ENCODE peak calls at places on chromosomes 7 and 10, in four cellular contexts. P is testis, D is tibial artery, B is Peyer's patch. O is an unnamed sample. For H3K4me1, the result is how much of the 10 kb centered on the place peaks cover.

GRCh38 chr10:24331457-24331856 is 122.5 kb downstream of the KIAA1217 start:
- DNase-seq in D (no peak), B (peak), P (peak), O (no peak)

GRCh38 chr10:33263453-33263852 is 71.0 kb downstream of the NRP1 start:
- DNase-seq in D (no peak), P (no peak), B (no peak), O (no peak)

GRCh38 chr10:124677291-124677690 is 66.9 kb downstream of the FAM53B start:
- DNase-seq in B (no peak), D (no peak), P (peak), O (no peak)

GRCh38 chr7:19928247-19928646 is 154.8 kb upstream of the TMEM196 start:
- DNase-seq in B (no peak), D (no peak), P (no peak), O (no peak)

GRCh38 chr10:114070710-114071109 is 27.0 kb downstream of the ADRB1 start:
- DNase-seq in B (no peak), D (no peak), P (no peak), O (no peak)

GRCh38 chr10:127715782-127716378 is 21.1 kb upstream of the FOXI2 start:
- DNase-seq in D (no peak), P (no peak), B (no peak), O (no peak)

GRCh38 chr7:148306759-148307158 is 283.8 kb upstream of the C7orf33 start:
- DNase-seq in B (no peak), P (no peak), D (no peak), O (no peak)

GRCh38 chr7:106499897-106500296 is 161.1 kb downstream of the CCDC71L start:
- DNase-seq in B (no peak), D (no peak), P (no peak), O (no peak)

GRCh38 chr7:157994319-157994718 is 593.3 kb downstream of the PTPRN2 start:
- DNase-seq in P (no peak), D (no peak), B (no peak), O (no peak)

GRCh38 chr10:7583626-7584025 is 83.1 kb downstream of the ITIH5 start:
- DNase-seq in D (peak), P (no peak), B (no peak), O (no peak)

GRCh38 chr7:7157887-7158271 is 24.5 kb upstream of the C1GALT1 start:
- DNase-seq in P (no peak), B (no peak), D (no peak), O (no peak)

GRCh38 chr7:36734731-36735130 is 10.4 kb upstream of the AOAH start:
- DNase-seq in P (no peak), D (no peak), B (no peak), O (no peak)

GRCh38 chr10:114100848-114101741 is 57.4 kb downstream of the ADRB1 start:
- DNase-seq in P (peak), B (peak), D (no peak), O (no peak)

GRCh38 chr10:96512997-96513685 is 585 bp downstream of the TLL2 start:
- DNase-seq in B (peak), D (no peak), P (peak), O (peak)

GRCh38 chr10:63266337-63267327 is 133.5 kb downstream of the NRBF2 start:
- DNase-seq in B (no peak), P (no peak), D (no peak), O (no peak)

GRCh38 chr7:136359333-136359903 is 382.3 kb upstream of the MTPN start:
- DNase-seq in P (no peak), B (no peak), D (no peak), O (no peak)
- H3K4me1 ChIP-seq in P (under half), B (under half), D (under half), O (under half)

DNA sequence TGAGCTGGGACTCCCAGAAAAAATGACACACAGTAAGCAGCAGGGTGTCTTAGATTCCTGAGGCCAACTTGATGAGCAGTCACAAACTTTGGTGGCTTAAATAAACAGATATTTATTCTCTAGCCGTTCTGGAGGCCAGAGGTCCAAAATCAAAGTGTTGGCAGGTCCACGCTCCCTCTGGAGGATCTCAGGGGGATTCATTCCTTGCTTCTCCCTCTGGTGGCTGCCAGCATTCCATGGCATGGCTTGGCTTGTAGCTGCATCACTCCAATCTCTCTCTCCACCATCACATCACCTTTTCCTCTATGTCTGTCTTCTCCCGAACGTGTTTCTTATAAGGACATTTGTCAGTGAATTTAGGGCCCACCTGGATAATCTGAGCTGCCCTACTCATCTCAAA is 98.4 kb downstream of the OSBPL3 start:
- DNase-seq in B (no peak), D (no peak), P (no peak), O (no peak)
- TF ChIP-seq CTCF in B (peak), D (no peak), P (no peak), O (no peak)

GRCh38 chr10:16520900-16521299 is 779 bp downstream of the C1QL3 start:
- DNase-seq in P (no peak), B (no peak), D (no peak), O (no peak)
- H3K4me3 ChIP-seq in P (peak), B (peak), D (peak), O (peak)

GRCh38 chr10:5550250-5550545 is 25.4 kb downstream of the CALML3 start:
- DNase-seq in D (peak), B (no peak), P (no peak), O (no peak)

GRCh38 chr10:5552376-5553321 is 27.9 kb downstream of the CALML3 start:
- DNase-seq in P (no peak), D (peak), B (no peak), O (no peak)

GRCh38 chr10:5551531-5552375 is 27.0 kb downstream of the CALML3 start:
- DNase-seq in D (peak), B (peak), P (no peak), O (no peak)

GRCh38 chr10:5549462-5550249 is 24.9 kb downstream of the CALML3 start:
- DNase-seq in B (no peak), P (no peak), D (peak), O (no peak)

DNA sequence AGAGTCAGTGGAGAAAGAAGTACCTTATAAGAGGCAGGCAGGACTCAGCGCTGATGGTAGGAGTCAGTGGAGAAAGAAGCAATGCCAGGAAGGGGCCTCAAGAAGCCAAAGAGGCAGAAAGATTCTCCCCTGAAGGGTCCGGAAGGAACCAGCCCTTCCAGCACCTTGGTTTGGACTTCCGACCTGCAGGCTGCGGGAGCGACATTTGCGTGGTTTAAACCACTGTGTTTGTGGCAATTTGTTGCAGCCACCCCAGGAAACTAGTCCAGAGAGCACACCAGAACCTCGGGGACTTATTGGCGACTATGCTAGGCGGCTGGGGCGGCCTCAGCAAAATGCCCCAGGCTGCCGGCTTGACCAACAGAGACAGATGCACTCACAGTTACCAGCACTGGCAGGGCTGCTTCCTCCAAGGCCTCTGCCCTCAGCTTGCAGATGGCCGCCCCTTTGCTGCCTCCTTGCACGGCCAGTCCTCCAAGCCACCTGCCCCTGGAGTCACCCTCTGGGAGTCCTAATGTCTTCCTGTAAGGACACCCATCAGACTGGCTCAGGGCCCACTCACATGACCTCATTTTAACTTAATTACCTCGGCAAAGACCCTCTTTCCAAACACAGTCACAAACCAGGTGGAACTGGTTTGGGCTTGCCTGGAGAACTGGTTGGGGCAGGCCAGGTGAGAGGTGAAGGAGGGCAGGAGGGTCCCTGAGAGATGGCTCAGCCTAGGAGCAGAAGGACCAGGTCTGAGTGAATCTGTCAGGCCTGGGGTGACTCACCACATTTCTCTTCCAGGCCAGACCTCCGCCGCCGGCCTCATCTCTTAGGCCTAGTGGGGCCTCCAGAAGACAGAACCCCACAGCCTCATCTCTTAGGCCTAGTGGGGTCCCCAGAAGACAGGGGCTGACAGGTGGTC is 26.1 kb downstream of the CALML3 start:
- DNase-seq in P (no peak), D (peak), B (no peak), O (no peak)
- H3K4me1 ChIP-seq in P (under half), D (half or more), B (under half), O (under half)

GRCh38 chr7:64180989-64181388 is 26.0 kb upstream of the ZNF735 start:
- DNase-seq in P (no peak), B (no peak), D (no peak), O (no peak)
- TF ChIP-seq CTCF in P (peak), B (no peak), D (peak), O (no peak)

GRCh38 chr10:131231965-131232541 is 79.5 kb downstream of the TCERG1L start:
- DNase-seq in B (no peak), D (no peak), P (no peak), O (no peak)

GRCh38 chr10:131230641-131231322 is 80.7 kb downstream of the TCERG1L start:
- DNase-seq in P (no peak), D (no peak), B (no peak), O (no peak)

GRCh38 chr10:131226831-131227740 is 84.4 kb downstream of the TCERG1L start:
- DNase-seq in B (no peak), P (no peak), D (no peak), O (no peak)

GRCh38 chr10:131231323-131231964 is 80.1 kb downstream of the TCERG1L start:
- DNase-seq in B (no peak), P (no peak), D (no peak), O (no peak)

GRCh38 chr10:131230166-131230565 is 81.4 kb downstream of the TCERG1L start:
- DNase-seq in D (no peak), B (no peak), P (no peak), O (no peak)
- H3K4me3 ChIP-seq in D (no peak), B (no peak), P (no peak), O (no peak)

GRCh38 chr10:102434251-102434913 is 2.0 kb upstream of the CUEDC2 start:
- DNase-seq in B (no peak), P (no peak), D (no peak), O (no peak)
- H3K4me1 ChIP-seq in B (under half), P (under half), D (under half), O (half or more)

O was measured in CD8-positive, alpha-beta T cell.